ENCODE peak calls at places on chromosomes 5 and 9, in nine cellular contexts. A, B, T, Q, Y, G, C, Z and X are unnamed samples.

GRCh38 chr5:107671742-107672211 is 1.0 kb upstream of the EFNA5 start:
- DNase-seq in A (no peak), B (peak; percentile 93), T (no peak), Q (peak; percentile 61), Y (no peak), G (peak; percentile 61), C (no peak), Z (no peak), X (peak; percentile 69)

GRCh38 chr9:136634904-136635303 is 27.8 kb upstream of the EGFL7 start:
- DNase-seq in A (no peak), B (no peak), T (no peak), Q (no peak), Y (no peak), G (peak; percentile 57), C (no peak), Z (no peak), X (no peak)

GRCh38 chr9:99093492-99093791 is 11.5 kb upstream of the TGFBR1 start:
- DNase-seq in A (no peak), B (no peak), T (no peak), Q (no peak), Y (no peak), G (no peak), C (no peak), Z (no peak), X (no peak)

GRCh38 chr5:127608077-127608660 is 40.7 kb upstream of the CTXN3 start:
- DNase-seq in A (no peak), B (no peak), T (no peak), Q (no peak), Y (no peak), G (no peak), C (no peak), Z (no peak), X (no peak)

GRCh38 chr5:11172484-11172883 is 411.4 kb upstream of the DAP start:
- DNase-seq in A (no peak), B (no peak), T (no peak), Q (no peak), Y (no peak), G (no peak), C (no peak), Z (no peak), X (no peak)

GRCh38 chr5:6159864-6160199 is 218.5 kb downstream of the MED10 start:
- DNase-seq in A (no peak), B (peak; percentile 11), T (no peak), Q (no peak), Y (no peak), G (no peak), C (no peak), Z (no peak), X (no peak)

GRCh38 chr5:67065237-67065636 is 131.4 kb downstream of the CD180 start:
- DNase-seq in A (no peak), B (no peak), T (no peak), Q (no peak), Y (no peak), G (no peak), C (no peak), Z (no peak), X (no peak)

GRCh38 chr5:21831145-21831787 is 1021.9 kb downstream of the CDH12 start:
- DNase-seq in A (no peak), B (no peak), T (no peak), Q (no peak), Y (no peak), G (no peak), C (no peak), Z (no peak), X (no peak)

GRCh38 chr9:36993933-36994764 is 39.9 kb downstream of the PAX5 start:
- DNase-seq in A (no peak), B (no peak), T (no peak), Q (no peak), Y (no peak), G (no peak), C (no peak), Z (no peak), X (no peak)

GRCh38 chr5:72214168-72214567 is 105.9 kb downstream of the MRPS27 start:
- DNase-seq in A (no peak), B (no peak), T (no peak), Q (no peak), Y (no peak), G (no peak), C (no peak), Z (no peak), X (no peak)

GRCh38 chr9:123355761-123356520 is at the start of gene CRB2:
- DNase-seq in A (no peak), B (peak; percentile 93), T (peak; percentile 47), Q (no peak), Y (no peak), G (no peak), C (no peak), Z (no peak), X (peak; percentile 93)

GRCh38 chr9:128006360-128007024 is 25.7 kb upstream of the EEIG1 start:
- DNase-seq in A (no peak), B (no peak), T (no peak), Q (no peak), Y (no peak), G (peak; percentile 37), C (no peak), Z (no peak), X (no peak)

GRCh38 chr5:174501461-174502069 is 222.8 kb upstream of the MSX2 start:
- DNase-seq in A (no peak), B (no peak), T (no peak), Q (peak; percentile 44), Y (no peak), G (peak; percentile 37), C (no peak), Z (no peak), X (no peak)

GRCh38 chr5:30390095-30390494 is 803.4 kb upstream of the CDH6 start:
- DNase-seq in A (no peak), B (peak; percentile 92), T (no peak), Q (no peak), Y (no peak), G (no peak), C (no peak), Z (no peak), X (no peak)

GRCh38 chr5:154826-155225 is 36.5 kb upstream of the LRRC14B start:
- DNase-seq in A (no peak), B (no peak), T (no peak), Q (no peak), Y (no peak), G (no peak), C (no peak), Z (peak; percentile 41), X (peak; percentile 30)

GRCh38 chr9:93624431-93624834 is 48.0 kb downstream of the PHF2 start:
- DNase-seq in A (no peak), B (no peak), T (no peak), Q (no peak), Y (no peak), G (no peak), C (no peak), Z (no peak), X (no peak)

GRCh38 chr9:130112244-130113151 is 58.8 kb downstream of the GPR107 start:
- DNase-seq in A (peak; percentile 87), B (no peak), T (no peak), Q (no peak), Y (no peak), G (no peak), C (peak; percentile 24), Z (no peak), X (no peak)

GRCh38 chr5:74476197-74477081 is 164.1 kb downstream of the ENC1 start:
- DNase-seq in A (no peak), B (no peak), T (no peak), Q (no peak), Y (no peak), G (no peak), C (no peak), Z (no peak), X (no peak)

GRCh38 chr5:2353871-2354440 is 397.5 kb downstream of the IRX2 start:
- DNase-seq in A (no peak), B (no peak), T (no peak), Q (no peak), Y (no peak), G (no peak), C (no peak), Z (no peak), X (no peak)

GRCh38 chr5:157516626-157517325 is 56.8 kb downstream of the NIPAL4 start:
- DNase-seq in A (peak; percentile 92), B (no peak), T (no peak), Q (peak; percentile 94), Y (no peak), G (peak; percentile 98), C (peak; percentile 86), Z (no peak), X (no peak)

DNA sequence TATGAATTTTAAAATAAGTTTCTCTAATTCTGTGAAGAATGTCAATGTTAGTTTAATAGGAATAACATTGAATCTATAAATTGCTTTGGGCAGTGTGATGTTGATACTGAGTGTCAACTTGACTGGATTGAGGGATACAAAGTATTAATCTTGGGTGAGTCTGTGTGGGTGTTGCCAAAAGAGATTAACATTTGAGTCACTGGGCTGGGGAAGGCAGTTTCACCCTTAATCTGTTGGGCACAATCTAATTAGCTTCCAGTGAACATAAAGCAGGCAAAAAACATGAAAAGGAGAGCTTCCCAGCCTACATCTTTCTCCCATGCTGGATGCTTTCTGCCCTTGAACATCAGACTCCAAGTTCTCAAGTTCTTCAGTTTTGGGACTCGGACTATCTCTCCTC is 832.0 kb upstream of the ARRDC3 start:
- DNase-seq in A (no peak), B (no peak), T (no peak), Q (no peak), Y (no peak), G (no peak), C (no peak), Z (no peak), X (no peak)
- H3K4me3 ChIP-seq in A (no peak overlapping the region), B (no peak overlapping the region), T (no peak overlapping the region), Q (no peak overlapping the region), Y (no peak overlapping the region), G (no peak overlapping the region), C (no peak overlapping the region), Z (no peak overlapping the region), X (no peak overlapping the region)

GRCh38 chr9:90880066-90880465 is 78.4 kb downstream of the SYK start:
- DNase-seq in A (no peak), B (no peak), T (no peak), Q (no peak), Y (no peak), G (no peak), C (no peak), Z (no peak), X (no peak)
- H3K36me3 ChIP-seq in A (peaks cover 4% of the 10 kb centered on the region), B (no peaks in the 10 kb centered on the region), T (no peaks in the 10 kb centered on the region), Q (no peaks in the 10 kb centered on the region), Y (no peaks in the 10 kb centered on the region), G (no peaks in the 10 kb centered on the region), C (no peaks in the 10 kb centered on the region), Z (no peaks in the 10 kb centered on the region), X (no peaks in the 10 kb centered on the region)

DNA sequence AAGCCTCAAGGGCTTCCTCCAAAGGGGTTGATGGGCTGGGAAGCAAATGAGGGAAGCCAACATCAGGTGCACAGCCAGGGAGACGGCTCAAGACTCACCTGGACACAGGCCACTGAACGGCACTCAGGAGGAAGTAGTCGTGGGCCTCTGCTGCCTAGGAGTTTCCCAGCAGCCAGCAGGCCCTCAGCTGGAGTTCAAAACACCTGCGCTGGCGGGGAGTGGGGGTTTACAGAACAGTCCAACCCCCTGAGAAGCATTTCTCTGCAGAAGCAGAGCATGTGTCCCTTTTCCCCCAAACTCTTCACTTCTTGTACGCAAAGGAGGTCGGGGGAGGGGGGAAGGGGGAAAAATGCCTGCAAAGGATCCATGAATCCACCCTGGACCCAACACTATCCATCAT is 2.3 kb downstream of the WHRN start:
- DNase-seq in A (peak; percentile 74), B (no peak), T (no peak), Q (no peak), Y (peak; percentile 28), G (no peak), C (no peak), Z (no peak), X (no peak)
- H3K4me3 ChIP-seq in A (no peak overlapping the region), B (no peak overlapping the region), T (no peak overlapping the region), Q (no peak overlapping the region), Y (no peak overlapping the region), G (no peak overlapping the region), C (no peak overlapping the region), Z (no peak overlapping the region), X (no peak overlapping the region)

GRCh38 chr9:125442471-125442870 is 180.8 kb downstream of the GAPVD1 start:
- DNase-seq in A (no peak), B (no peak), T (no peak), Q (no peak), Y (no peak), G (no peak), C (peak; percentile 32), Z (no peak), X (peak; percentile 20)
- H3K36me3 ChIP-seq in A (no peaks in the 10 kb centered on the region), B (no peaks in the 10 kb centered on the region), T (no peaks in the 10 kb centered on the region), Q (no peaks in the 10 kb centered on the region), Y (no peaks in the 10 kb centered on the region), G (peaks cover 4% of the 10 kb centered on the region), C (peaks cover 6% of the 10 kb centered on the region), Z (no peaks in the 10 kb centered on the region), X (no peaks in the 10 kb centered on the region)